ENCODE peak calls at places on chromosomes 13 and 19, in five cellular contexts. A, E, H, I and P are unnamed samples.

GRCh38 chr13:82878536-82878935 is 1003.7 kb downstream of the SLITRK1 start:
- DNase-seq in A (no peak), E (no peak), H (no peak), I (no peak), P (no peak)

GRCh38 chr19:40605201-40605971 is 4.2 kb downstream of the LTBP4 start:
- DNase-seq in A (peak; percentile 97), E (peak; percentile 83), H (peak; percentile 72), I (peak; percentile 85), P (peak; percentile 70)

GRCh38 chr13:75685239-75685697 is 49.1 kb downstream of the LMO7 start:
- DNase-seq in A (no peak), E (no peak), H (no peak), I (no peak), P (no peak)

GRCh38 chr19:46616631-46617322 is 8.1 kb downstream of the PTGIR start:
- DNase-seq in A (no peak), E (peak; percentile 94), H (peak; percentile 71), I (peak; percentile 81), P (peak; percentile 88)

GRCh38 chr13:105587786-105588185 is 947.7 kb downstream of the EFNB2 start:
- DNase-seq in A (no peak), E (no peak), H (no peak), I (no peak), P (no peak)

GRCh38 chr19:14954071-14954655 is 12.9 kb downstream of the OR7C2 start:
- DNase-seq in A (no peak), E (no peak), H (no peak), I (peak; percentile 54), P (peak; percentile 16)

GRCh38 chr13:20940083-20940482 is 37.5 kb upstream of the XPO4 start:
- DNase-seq in A (no peak), E (no peak), H (no peak), I (no peak), P (no peak)

GRCh38 chr19:58328999-58329398 is 2.2 kb downstream of the ZSCAN22 start:
- DNase-seq in A (no peak), E (no peak), H (no peak), I (peak; percentile 71), P (peak; percentile 52)

GRCh38 chr13:95153647-95154405 is 147.4 kb downstream of the ABCC4 start:
- DNase-seq in A (no peak), E (no peak), H (no peak), I (no peak), P (no peak)

GRCh38 chr13:92259523-92259922 is 861.1 kb downstream of the GPC5 start:
- DNase-seq in A (no peak), E (no peak), H (no peak), I (no peak), P (no peak)

GRCh38 chr13:101869553-101869952 is 417.1 kb downstream of the ITGBL1 start:
- DNase-seq in A (peak; percentile 48), E (no peak), H (no peak), I (no peak), P (no peak)

GRCh38 chr19:40862785-40863184 is 12.5 kb upstream of the CYP2A6 start:
- DNase-seq in A (no peak), E (no peak), H (no peak), I (peak; percentile 16), P (no peak)

GRCh38 chr13:105506463-105506862 is 1029.0 kb downstream of the EFNB2 start:
- DNase-seq in A (no peak), E (no peak), H (no peak), I (no peak), P (no peak)

GRCh38 chr13:111403266-111403665 is 82.8 kb downstream of the TEX29 start:
- DNase-seq in A (no peak), E (no peak), H (no peak), I (no peak), P (no peak)

GRCh38 chr19:44577566-44577874 is 35.8 kb upstream of the IGSF23 start:
- DNase-seq in A (no peak), E (no peak), H (no peak), I (no peak), P (no peak)

GRCh38 chr19:2201473-2202148 is 34.5 kb downstream of the PLEKHJ1 start:
- DNase-seq in A (no peak), E (no peak), H (no peak), I (no peak), P (no peak)

GRCh38 chr19:2198317-2198716 is 34.6 kb downstream of the DOT1L start:
- DNase-seq in A (no peak), E (no peak), H (no peak), I (no peak), P (no peak)

GRCh38 chr19:2197270-2197669 is 33.5 kb downstream of the DOT1L start:
- DNase-seq in A (no peak), E (no peak), H (no peak), I (no peak), P (no peak)

GRCh38 chr19:2199861-2200623 is 36.1 kb downstream of the PLEKHJ1 start:
- DNase-seq in A (no peak), E (no peak), H (no peak), I (no peak), P (no peak)

DNA sequence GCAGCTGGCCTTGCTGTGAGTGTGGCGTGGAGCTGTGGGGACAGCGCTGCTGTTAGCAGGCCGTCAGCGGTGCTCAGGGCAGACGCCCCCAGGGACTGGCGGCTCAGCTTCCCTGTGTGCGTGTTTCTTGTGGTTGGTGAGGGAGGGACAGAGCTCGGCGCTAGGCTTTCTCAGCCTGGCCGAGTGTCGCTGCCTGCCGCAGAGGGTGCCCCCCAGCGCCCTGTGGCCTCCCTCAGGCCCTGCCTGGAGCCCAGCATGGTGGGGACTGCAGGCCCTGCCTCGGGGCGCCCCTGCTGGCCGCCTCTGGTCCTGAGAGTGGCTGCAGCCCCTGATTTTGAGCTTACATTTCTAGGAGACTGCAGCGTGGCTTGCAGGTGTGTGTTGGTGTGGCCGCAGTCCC is 35.5 kb downstream of the DOT1L start:
- DNase-seq in A (no peak), E (no peak), H (no peak), I (peak; percentile 19), P (peak; percentile 68)
- TF ChIP-seq CTCF in A (peak; percentile 12), E (no peak), H (peak; percentile 49), I (peak; percentile 47), P (peak; percentile 64)

DNA sequence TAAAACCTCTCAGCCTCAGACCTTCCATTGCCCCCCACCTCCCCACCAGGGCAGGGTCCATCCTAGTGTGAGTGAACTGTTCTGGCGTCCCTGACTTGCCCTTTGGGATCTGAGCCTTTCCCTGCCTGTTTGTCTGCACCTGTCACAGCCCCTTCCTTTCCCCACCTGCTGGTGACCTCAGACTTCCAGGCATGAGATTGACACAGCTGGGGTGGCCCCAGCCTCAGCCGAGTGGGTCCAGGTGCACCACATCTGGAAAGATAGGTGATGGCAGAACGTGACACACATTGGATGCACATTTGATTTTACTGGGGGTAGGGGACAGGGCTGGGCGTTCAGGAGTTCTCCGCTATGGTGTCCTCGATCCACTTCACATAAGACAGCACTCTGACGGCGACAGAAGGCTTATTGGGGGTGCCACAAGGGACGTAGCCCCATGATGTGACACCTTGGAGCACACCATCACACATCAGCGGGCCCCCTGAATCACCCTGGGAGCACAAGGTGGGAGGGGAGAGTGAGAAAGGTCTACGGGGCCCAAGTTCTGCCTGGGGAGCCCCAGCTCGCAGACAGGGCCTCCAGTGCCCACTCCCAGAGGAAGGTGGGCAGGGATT is 4.6 kb downstream of the KLK1 start:
- DNase-seq in A (no peak), E (peak; percentile 79), H (no peak), I (no peak), P (no peak)
- H3K4me3 ChIP-seq in A (no peak overlapping the region), E (peak overlapping the region; percentile 65), H (no peak overlapping the region), I (no peak overlapping the region), P (no peak overlapping the region)

DNA sequence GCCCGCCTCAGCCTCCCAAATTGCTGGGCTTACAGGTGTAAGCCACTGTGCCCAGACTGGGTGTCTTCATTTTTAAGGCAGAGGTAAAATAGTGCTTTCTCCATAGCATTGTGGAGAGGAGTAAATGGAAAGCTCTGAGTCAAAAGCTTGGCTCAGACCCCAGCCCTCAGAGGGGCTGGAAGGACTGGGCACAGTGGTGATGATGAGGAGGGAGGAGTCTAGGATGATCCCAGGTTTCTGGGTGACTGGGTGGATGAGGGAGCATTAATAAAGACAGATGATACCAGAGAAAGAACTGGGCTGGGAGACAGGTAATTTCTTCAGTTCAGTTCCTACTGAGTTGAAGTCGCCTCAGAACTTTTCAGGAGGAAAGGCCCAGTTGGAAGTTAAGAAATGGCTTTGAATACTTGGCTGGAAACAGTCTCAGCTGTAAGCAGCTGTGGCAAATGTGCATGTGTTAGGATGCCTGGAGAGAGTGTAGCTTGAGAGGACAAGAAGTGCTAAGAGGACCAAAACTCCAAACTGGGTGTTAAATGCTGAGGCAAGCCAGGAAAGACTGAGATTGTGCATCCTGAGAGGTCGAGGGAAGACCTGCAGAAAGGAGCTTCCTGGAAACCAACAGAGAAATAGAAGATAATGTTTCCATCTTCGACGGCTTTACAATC is 37.1 kb upstream of the MEDAG start:
- DNase-seq in A (no peak), E (no peak), H (no peak), I (no peak), P (no peak)
- H3K4me1 ChIP-seq in A (no peaks in the 10 kb centered on the region), E (peaks cover 20% of the 10 kb centered on the region), H (peaks cover 31% of the 10 kb centered on the region), I (no peaks in the 10 kb centered on the region), P (peaks cover 51% of the 10 kb centered on the region)

DNA sequence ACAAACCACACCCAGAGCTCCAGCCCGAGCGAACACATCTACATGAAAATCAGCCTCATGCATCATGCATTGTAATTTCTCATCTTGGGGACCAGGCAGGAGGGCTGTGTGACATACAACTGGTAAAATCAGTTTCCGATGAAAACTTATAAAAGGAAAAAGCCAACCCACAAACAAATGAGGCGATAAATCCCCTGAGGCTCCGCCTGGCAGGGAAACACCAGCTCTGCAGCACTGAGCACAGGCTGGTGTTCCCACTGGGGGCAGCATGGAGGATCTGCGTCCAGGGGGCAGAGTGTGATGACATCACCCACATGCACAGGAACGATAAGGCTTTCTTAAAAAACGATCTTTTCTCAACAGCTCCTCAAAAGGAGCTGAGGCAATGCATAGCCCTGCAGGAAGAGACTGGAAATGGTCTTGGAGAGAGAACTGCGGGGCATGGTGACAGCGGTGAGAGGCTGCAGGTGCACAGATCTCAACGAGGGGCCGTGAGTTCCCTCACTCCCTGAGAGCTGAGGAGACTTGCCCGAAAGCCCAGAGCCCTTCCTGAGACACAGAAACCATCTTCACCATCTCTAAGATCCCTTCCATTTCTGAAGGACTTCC is 24.6 kb downstream of the SH3GL1 start:
- DNase-seq in A (no peak), E (peak; percentile 56), H (no peak), I (peak; percentile 95), P (peak; percentile 81)
- TF ChIP-seq CTCF in A (no peak), E (no peak), H (no peak), I (peak; percentile 93), P (peak; percentile 63)